ENCODE peak calls at places on chromosomes 2 and 18, in ten cellular contexts. J is stimulated activated CD4-positive, alpha-beta T cell treated with anti-CD3 and anti-CD28 coated beads, Interleukin-4, amount 100 ng/mL, for 24 hours; I is omental fat pad; W is EL; E is Ammon's horn; S is iris pigment epithelial cell; G is glomerular endothelial cell; R is MCF 10A; N is head of caudate nucleus; H is GM06990. T is an unnamed sample.

GRCh38 chr2:133142087-133142486 is 426.2 kb downstream of the NCKAP5 start:
- DNase-seq in J (no peak), I (no peak), W (no peak), E (no peak), S (no peak), G (no peak), R (no peak), N (no peak), H (no peak), T (no peak)

GRCh38 chr2:118046628-118047210 is 32.8 kb upstream of the CCDC93 start:
- DNase-seq in J (no peak), I (no peak), W (peak; percentile 35), E (peak; percentile 58), S (peak; percentile 54), G (peak; percentile 25), R (peak; percentile 44), N (peak; percentile 22), H (no peak), T (no peak)

GRCh38 chr2:151718796-151719195 is 15.5 kb downstream of the NEB start:
- DNase-seq in J (no peak), I (no peak), W (no peak), E (no peak), S (no peak), G (no peak), R (no peak), N (no peak), H (no peak), T (no peak)

GRCh38 chr2:50611261-50612020 is 420.5 kb downstream of the NRXN1 start:
- DNase-seq in J (no peak), I (no peak), W (no peak), E (no peak), S (no peak), G (no peak), R (no peak), N (no peak), H (no peak), T (no peak)

GRCh38 chr18:75607701-75608100 is 180.2 kb upstream of the SMIM21 start:
- DNase-seq in J (no peak), I (no peak), W (no peak), E (no peak), S (no peak), G (no peak), R (no peak), N (no peak), H (no peak), T (no peak)

GRCh38 chr18:45321520-45321919 is 293.8 kb upstream of the SLC14A2 start:
- DNase-seq in J (no peak), I (no peak), W (no peak), E (peak; percentile 18), S (no peak), G (no peak), R (no peak), N (peak; percentile 40), H (no peak), T (no peak)

GRCh38 chr2:218883491-218884490 is 3.1 kb downstream of the WNT10A start:
- DNase-seq in J (no peak), I (no peak), W (peak; percentile 25), E (no peak), S (peak; percentile 16), G (no peak), R (peak; percentile 57), N (no peak), H (no peak), T (no peak)

GRCh38 chr2:14632133-14632936 is at the start of gene LRATD1:
- DNase-seq in J (no peak), I (peak; percentile 48), W (peak; percentile 86), E (peak; percentile 91), S (peak; percentile 87), G (no peak), R (peak; percentile 93), N (peak; percentile 90), H (no peak), T (peak; percentile 80)

GRCh38 chr18:74508821-74509225 is 12.7 kb downstream of the CNDP2 start:
- DNase-seq in J (no peak), I (no peak), W (no peak), E (no peak), S (no peak), G (no peak), R (no peak), N (no peak), H (no peak), T (no peak)

T was measured in epithelial cell of prostate.